ENCODE peak calls at places on chromosome 5, in five cellular contexts. One of them, this sample, is unnamed.

GRCh38 chr5:912356-913091 is 19.8 kb downstream of the TRIP13 start:
- DNase-seq in trophoblast cell: peak; percentile 83
- DNase-seq in GM19239: no peak
- DNase-seq in AG08396: no peak
- DNase-seq in renal cortical epithelial cell: peak; percentile 7
- DNase-seq in this sample: peak; percentile 91

GRCh38 chr5:32096891-32097592 is 77.1 kb downstream of the GOLPH3 start:
- DNase-seq in trophoblast cell: no peak
- DNase-seq in GM19239: no peak
- DNase-seq in AG08396: no peak
- DNase-seq in renal cortical epithelial cell: no peak
- DNase-seq in this sample: no peak

GRCh38 chr5:114305402-114306207 is 56.3 kb upstream of the KCNN2 start:
- DNase-seq in trophoblast cell: no peak
- DNase-seq in GM19239: no peak
- DNase-seq in AG08396: peak; percentile 19
- DNase-seq in renal cortical epithelial cell: no peak
- DNase-seq in this sample: peak; percentile 55

GRCh38 chr5:139649082-139649991 is 1.2 kb downstream of the CXXC5 start:
- DNase-seq in trophoblast cell: peak; percentile 23
- DNase-seq in GM19239: no peak
- DNase-seq in AG08396: no peak
- DNase-seq in renal cortical epithelial cell: no peak
- DNase-seq in this sample: no peak

GRCh38 chr5:178899289-178899688 is 3.6 kb downstream of the ZFP2 start:
- DNase-seq in trophoblast cell: no peak
- DNase-seq in GM19239: no peak
- DNase-seq in AG08396: no peak
- DNase-seq in renal cortical epithelial cell: no peak
- DNase-seq in this sample: no peak

GRCh38 chr5:73796164-73797141 is 170.5 kb downstream of the ARHGEF28 start:
- DNase-seq in trophoblast cell: peak; percentile 54
- DNase-seq in GM19239: no peak
- DNase-seq in AG08396: peak; percentile 71
- DNase-seq in renal cortical epithelial cell: peak; percentile 98
- DNase-seq in this sample: peak; percentile 95

GRCh38 chr5:104540448-104540847 is 977.9 kb upstream of the NUDT12 start:
- DNase-seq in trophoblast cell: no peak
- DNase-seq in GM19239: no peak
- DNase-seq in AG08396: no peak
- DNase-seq in renal cortical epithelial cell: peak; percentile 19
- DNase-seq in this sample: no peak

GRCh38 chr5:91712718-91713117 is 329.6 kb upstream of the ARRDC3 start:
- DNase-seq in trophoblast cell: no peak
- DNase-seq in GM19239: no peak
- DNase-seq in AG08396: no peak
- DNase-seq in renal cortical epithelial cell: no peak
- DNase-seq in this sample: no peak

GRCh38 chr5:97550164-97550563 is 367.1 kb upstream of the RIOK2 start:
- DNase-seq in trophoblast cell: no peak
- DNase-seq in GM19239: no peak
- DNase-seq in AG08396: peak; percentile 17
- DNase-seq in renal cortical epithelial cell: peak; percentile 33
- DNase-seq in this sample: no peak

GRCh38 chr5:75286211-75286773 is 49.6 kb upstream of the ANKRD31 start:
- DNase-seq in trophoblast cell: no peak
- DNase-seq in GM19239: no peak
- DNase-seq in AG08396: no peak
- DNase-seq in renal cortical epithelial cell: no peak
- DNase-seq in this sample: no peak

GRCh38 chr5:144083185-144083584 is 87.3 kb downstream of the YIPF5 start:
- DNase-seq in trophoblast cell: no peak
- DNase-seq in GM19239: no peak
- DNase-seq in AG08396: no peak
- DNase-seq in renal cortical epithelial cell: no peak
- DNase-seq in this sample: no peak

GRCh38 chr5:2276101-2276500 is 393.4 kb upstream of the IRX4 start:
- DNase-seq in trophoblast cell: no peak
- DNase-seq in GM19239: no peak
- DNase-seq in AG08396: no peak
- DNase-seq in renal cortical epithelial cell: no peak
- DNase-seq in this sample: no peak

GRCh38 chr5:75281716-75282465 is 45.2 kb upstream of the ANKRD31 start:
- DNase-seq in trophoblast cell: no peak
- DNase-seq in GM19239: no peak
- DNase-seq in AG08396: no peak
- DNase-seq in renal cortical epithelial cell: peak; percentile 95
- DNase-seq in this sample: no peak

GRCh38 chr5:73387630-73388370 is 60.8 kb downstream of the FOXD1 start:
- DNase-seq in trophoblast cell: no peak
- DNase-seq in GM19239: no peak
- DNase-seq in AG08396: no peak
- DNase-seq in renal cortical epithelial cell: no peak
- DNase-seq in this sample: no peak

GRCh38 chr5:6162175-6162574 is 216.2 kb downstream of the MED10 start:
- DNase-seq in trophoblast cell: no peak
- DNase-seq in GM19239: no peak
- DNase-seq in AG08396: no peak
- DNase-seq in renal cortical epithelial cell: no peak
- DNase-seq in this sample: peak; percentile 30

GRCh38 chr5:136128416-136128935 is 4.2 kb upstream of the SMAD5 start:
- DNase-seq in trophoblast cell: no peak
- DNase-seq in GM19239: no peak
- DNase-seq in AG08396: no peak
- DNase-seq in renal cortical epithelial cell: no peak
- DNase-seq in this sample: no peak

GRCh38 chr5:78726556-78726955 is 78.0 kb upstream of the LHFPL2 start:
- DNase-seq in trophoblast cell: no peak
- DNase-seq in GM19239: no peak
- DNase-seq in AG08396: no peak
- DNase-seq in renal cortical epithelial cell: no peak
- DNase-seq in this sample: no peak

GRCh38 chr5:55869847-55870246 is 18.7 kb downstream of the IL31RA start:
- DNase-seq in trophoblast cell: no peak
- DNase-seq in GM19239: no peak
- DNase-seq in AG08396: no peak
- DNase-seq in renal cortical epithelial cell: no peak
- DNase-seq in this sample: no peak

GRCh38 chr5:143471041-143471509 is 67.6 kb upstream of the NR3C1 start:
- DNase-seq in trophoblast cell: peak; percentile 74
- DNase-seq in GM19239: no peak
- DNase-seq in AG08396: peak; percentile 72
- DNase-seq in renal cortical epithelial cell: peak; percentile 93
- DNase-seq in this sample: peak; percentile 18

GRCh38 chr5:453725-454481 is 10.9 kb downstream of the EXOC3 start:
- DNase-seq in trophoblast cell: no peak
- DNase-seq in GM19239: no peak
- DNase-seq in AG08396: no peak
- DNase-seq in renal cortical epithelial cell: no peak
- DNase-seq in this sample: no peak

GRCh38 chr5:117473075-117473595 is 898.5 kb upstream of the SEMA6A start:
- DNase-seq in trophoblast cell: no peak
- DNase-seq in GM19239: no peak
- DNase-seq in AG08396: no peak
- DNase-seq in renal cortical epithelial cell: no peak
- DNase-seq in this sample: no peak

GRCh38 chr5:132205385-132206125 is 22.1 kb downstream of the P4HA2 start:
- DNase-seq in trophoblast cell: no peak
- DNase-seq in GM19239: no peak
- DNase-seq in AG08396: no peak
- DNase-seq in renal cortical epithelial cell: no peak
- DNase-seq in this sample: no peak

GRCh38 chr5:139808481-139809330 is 13.1 kb downstream of the PSD2 start:
- DNase-seq in trophoblast cell: peak; percentile 48
- DNase-seq in GM19239: no peak
- DNase-seq in AG08396: peak; percentile 84
- DNase-seq in renal cortical epithelial cell: no peak
- DNase-seq in this sample: peak; percentile 83

GRCh38 chr5:10421841-10422691 is 19.6 kb upstream of the ROPN1L start:
- DNase-seq in trophoblast cell: no peak
- DNase-seq in GM19239: no peak
- DNase-seq in AG08396: no peak
- DNase-seq in renal cortical epithelial cell: no peak
- DNase-seq in this sample: peak; percentile 50

GRCh38 chr5:179123491-179124328 is 63.5 kb downstream of the ZNF354C start:
- DNase-seq in trophoblast cell: peak; percentile 40
- DNase-seq in GM19239: no peak
- DNase-seq in AG08396: no peak
- DNase-seq in renal cortical epithelial cell: no peak
- DNase-seq in this sample: no peak

GRCh38 chr5:40465416-40465815 is 214.3 kb upstream of the PTGER4 start:
- DNase-seq in trophoblast cell: no peak
- DNase-seq in GM19239: no peak
- DNase-seq in AG08396: no peak
- DNase-seq in renal cortical epithelial cell: no peak
- DNase-seq in this sample: no peak

GRCh38 chr5:71537681-71538080 is 49.5 kb upstream of the MCCC2 start:
- DNase-seq in trophoblast cell: no peak
- DNase-seq in GM19239: no peak
- DNase-seq in AG08396: no peak
- DNase-seq in renal cortical epithelial cell: no peak
- DNase-seq in this sample: no peak

GRCh38 chr5:82287625-82288024 is 9.5 kb upstream of the RPS23 start:
- DNase-seq in trophoblast cell: no peak
- DNase-seq in GM19239: no peak
- DNase-seq in AG08396: no peak
- DNase-seq in renal cortical epithelial cell: no peak
- DNase-seq in this sample: no peak

GRCh38 chr5:122880749-122881148 is 35.3 kb downstream of the SNX24 start:
- DNase-seq in trophoblast cell: no peak
- DNase-seq in GM19239: no peak
- DNase-seq in AG08396: no peak
- DNase-seq in renal cortical epithelial cell: no peak
- DNase-seq in this sample: peak; percentile 29

GRCh38 chr5:33929925-33930690 is 6.1 kb upstream of the RXFP3 start:
- DNase-seq in trophoblast cell: peak; percentile 92
- DNase-seq in GM19239: no peak
- DNase-seq in AG08396: no peak
- DNase-seq in renal cortical epithelial cell: no peak
- DNase-seq in this sample: no peak

GRCh38 chr5:169265888-169266287 is 35.1 kb downstream of the SLIT3 start:
- DNase-seq in trophoblast cell: peak; percentile 25
- DNase-seq in GM19239: no peak
- DNase-seq in AG08396: no peak
- DNase-seq in renal cortical epithelial cell: peak; percentile 6
- DNase-seq in this sample: no peak

GRCh38 chr5:177317959-177318377 is 6.3 kb upstream of the MXD3 start:
- DNase-seq in trophoblast cell: peak; percentile 97
- DNase-seq in GM19239: no peak
- DNase-seq in AG08396: peak; percentile 78
- DNase-seq in renal cortical epithelial cell: peak; percentile 81
- DNase-seq in this sample: peak; percentile 83

GRCh38 chr5:133814152-133814551 is 154.3 kb downstream of the C5orf15 start:
- DNase-seq in trophoblast cell: no peak
- DNase-seq in GM19239: no peak
- DNase-seq in AG08396: no peak
- DNase-seq in renal cortical epithelial cell: no peak
- DNase-seq in this sample: no peak

GRCh38 chr5:10987881-10988504 is 227.0 kb upstream of the DAP start:
- DNase-seq in trophoblast cell: peak; percentile 81
- DNase-seq in GM19239: peak; percentile 57
- DNase-seq in AG08396: peak; percentile 39
- DNase-seq in renal cortical epithelial cell: peak; percentile 15
- DNase-seq in this sample: peak; percentile 2

GRCh38 chr5:127666043-127666716 is 17.3 kb downstream of the CTXN3 start:
- DNase-seq in trophoblast cell: no peak
- DNase-seq in GM19239: no peak
- DNase-seq in AG08396: no peak
- DNase-seq in renal cortical epithelial cell: no peak
- DNase-seq in this sample: no peak

GRCh38 chr5:10201223-10201868 is 48.3 kb downstream of the ATPSCKMT start:
- DNase-seq in trophoblast cell: no peak
- DNase-seq in GM19239: no peak
- DNase-seq in AG08396: no peak
- DNase-seq in renal cortical epithelial cell: no peak
- DNase-seq in this sample: peak; percentile 10

GRCh38 chr5:44336708-44337107 is 52.5 kb downstream of the FGF10 start:
- DNase-seq in trophoblast cell: no peak
- DNase-seq in GM19239: no peak
- DNase-seq in AG08396: no peak
- DNase-seq in renal cortical epithelial cell: no peak
- DNase-seq in this sample: no peak